ENCODE peak calls at places on chromosomes 13 and 19, in four cellular contexts. N is RWPE1, S is keratinocyte, G is K562. X is an unnamed sample.
A peak's percentile ranks its signal among the peaks of the same experiment; 100 is the strongest.

GRCh38 chr19:55256562-55257460 is 2.0 kb downstream of the PPP6R1 start:
- DNase-seq in N (no peak), S (no peak), G (no peak), X (peak; percentile 45)

GRCh38 chr13:35817642-35818576 is 313.3 kb downstream of the DCLK1 start:
- DNase-seq in N (no peak), S (no peak), G (no peak), X (no peak)

GRCh38 chr19:43620061-43621001 is 902 bp upstream of the ZNF428 start:
- DNase-seq in N (no peak), S (no peak), G (peak; percentile 52), X (peak; percentile 95)

GRCh38 chr19:15243236-15243957 is 11.1 kb upstream of the EPHX3 start:
- DNase-seq in N (no peak), S (no peak), G (no peak), X (no peak)

GRCh38 chr19:1173845-1174809 is at the start of gene SBNO2:
- DNase-seq in N (peak; percentile 90), S (no peak), G (peak; percentile 98), X (peak; percentile 94)

GRCh38 chr13:51895906-51896888 is 34.4 kb downstream of the CCDC70 start:
- DNase-seq in N (peak; percentile 52), S (no peak), G (peak; percentile 51), X (peak; percentile 64)

GRCh38 chr19:28170066-28170465 is 1042.9 kb downstream of the UQCRFS1 start:
- DNase-seq in N (no peak), S (no peak), G (no peak), X (no peak)

GRCh38 chr19:34428549-34429285 is 536 bp downstream of the UBA2 start:
- DNase-seq in N (peak; percentile 47), S (no peak), G (peak; percentile 88), X (peak; percentile 66)

GRCh38 chr19:33946535-33947323 is 150.1 kb downstream of the KCTD15 start:
- DNase-seq in N (no peak), S (no peak), G (no peak), X (no peak)

GRCh38 chr19:28823338-28823961 is 389.5 kb downstream of the UQCRFS1 start:
- DNase-seq in N (peak; percentile 8), S (no peak), G (no peak), X (no peak)

GRCh38 chr19:3606174-3606689 is 443 bp downstream of the TBXA2R start:
- DNase-seq in N (no peak), S (no peak), G (peak; percentile 71), X (peak; percentile 59)

GRCh38 chr19:18879579-18880373 is 16.2 kb downstream of the CERS1 start:
- DNase-seq in N (peak; percentile 59), S (peak; percentile 19), G (peak; percentile 96), X (peak; percentile 52)

GRCh38 chr13:95492044-95492801 is 60.3 kb upstream of the CLDN10 start:
- DNase-seq in N (no peak), S (no peak), G (no peak), X (no peak)

GRCh38 chr13:98532254-98532653 is 44.7 kb downstream of the STK24 start:
- DNase-seq in N (no peak), S (no peak), G (no peak), X (no peak)

GRCh38 chr13:76000131-76000530 is 364.0 kb downstream of the LMO7 start:
- DNase-seq in N (no peak), S (no peak), G (no peak), X (no peak)

GRCh38 chr13:61294467-61295186 is 121.0 kb downstream of the PCDH20 start:
- DNase-seq in N (no peak), S (no peak), G (no peak), X (no peak)

GRCh38 chr19:10260141-10260584 is 8.1 kb downstream of the MRPL4 start:
- DNase-seq in N (peak; percentile 76), S (peak; percentile 68), G (no peak), X (peak; percentile 86)

GRCh38 chr19:12513531-12514061 is 29.0 kb upstream of the ZNF709 start:
- DNase-seq in N (no peak), S (no peak), G (no peak), X (no peak)

GRCh38 chr13:73809561-73809960 is 324.6 kb downstream of the KLF12 start:
- DNase-seq in N (peak; percentile 27), S (no peak), G (no peak), X (no peak)

GRCh38 chr19:55287361-55288079 is 3.7 kb downstream of the BRSK1 start:
- DNase-seq in N (no peak), S (no peak), G (no peak), X (no peak)

GRCh38 chr13:110815471-110816204 is 99.2 kb downstream of the ANKRD10 start:
- DNase-seq in N (no peak), S (no peak), G (no peak), X (no peak)

GRCh38 chr13:41944635-41945401 is 16.1 kb downstream of the VWA8 start:
- DNase-seq in N (no peak), S (no peak), G (no peak), X (no peak)

GRCh38 chr13:41944229-41944628 is 16.7 kb downstream of the VWA8 start:
- DNase-seq in N (no peak), S (no peak), G (no peak), X (no peak)

GRCh38 chr13:41941174-41941573 is 19.7 kb downstream of the VWA8 start:
- DNase-seq in N (no peak), S (no peak), G (no peak), X (no peak)

GRCh38 chr13:41939403-41939802 is 21.5 kb downstream of the VWA8 start:
- DNase-seq in N (no peak), S (no peak), G (no peak), X (no peak)

GRCh38 chr13:41942462-41943094 is 18.3 kb downstream of the VWA8 start:
- DNase-seq in N (peak; percentile 6), S (no peak), G (no peak), X (no peak)
- TF ChIP-seq CTCF in N (no peak), S (peak; percentile 52), G (no peak), X (no peak)

GRCh38 chr13:92530364-92530763 is 696.2 kb upstream of the GPC6 start:
- DNase-seq in N (no peak), S (no peak), G (no peak), X (no peak)

GRCh38 chr13:92537485-92537884 is 689.1 kb upstream of the GPC6 start:
- DNase-seq in N (no peak), S (no peak), G (no peak), X (no peak)

GRCh38 chr13:92538164-92538563 is 688.4 kb upstream of the GPC6 start:
- DNase-seq in N (no peak), S (no peak), G (no peak), X (no peak)

DNA sequence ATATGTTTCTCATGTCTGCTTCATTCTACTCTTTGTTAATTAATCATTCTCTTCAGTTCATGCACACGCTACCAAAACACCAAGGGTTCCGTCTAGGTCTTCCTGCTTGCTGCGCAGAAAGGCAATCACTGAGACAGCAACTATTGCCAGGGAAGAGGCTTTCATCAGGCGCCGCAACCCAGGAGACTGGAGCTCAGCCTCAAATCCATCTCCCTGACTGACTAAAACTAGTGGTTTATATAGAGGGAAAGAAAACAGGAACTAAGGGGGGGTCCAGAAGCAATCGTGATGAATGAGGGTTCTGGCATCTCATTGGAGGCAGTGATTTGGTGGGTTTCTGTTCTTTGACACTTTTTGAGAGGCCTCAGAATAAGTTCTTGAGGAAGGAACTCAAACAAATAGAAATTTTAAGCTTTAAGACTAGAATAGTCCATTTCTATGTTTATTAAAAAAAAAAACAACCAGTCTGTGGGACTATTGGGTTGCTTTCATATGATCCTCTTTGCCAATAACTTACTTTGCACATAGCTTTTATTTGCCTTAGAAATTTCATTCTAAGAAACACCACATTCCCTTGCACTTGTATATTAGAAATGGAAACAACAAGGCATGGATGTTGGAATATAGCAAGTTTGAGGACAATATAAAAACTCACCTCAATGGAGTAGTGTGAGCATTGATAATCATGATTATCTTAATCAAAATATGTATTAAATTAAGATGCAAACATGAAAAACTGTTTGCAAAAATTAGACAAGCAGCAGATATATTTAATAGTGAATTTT is 691.2 kb upstream of the GPC6 start:
- DNase-seq in N (no peak), S (no peak), G (no peak), X (no peak)
- TF ChIP-seq CTCF in N (no peak), S (no peak), G (no peak), X (no peak)

DNA sequence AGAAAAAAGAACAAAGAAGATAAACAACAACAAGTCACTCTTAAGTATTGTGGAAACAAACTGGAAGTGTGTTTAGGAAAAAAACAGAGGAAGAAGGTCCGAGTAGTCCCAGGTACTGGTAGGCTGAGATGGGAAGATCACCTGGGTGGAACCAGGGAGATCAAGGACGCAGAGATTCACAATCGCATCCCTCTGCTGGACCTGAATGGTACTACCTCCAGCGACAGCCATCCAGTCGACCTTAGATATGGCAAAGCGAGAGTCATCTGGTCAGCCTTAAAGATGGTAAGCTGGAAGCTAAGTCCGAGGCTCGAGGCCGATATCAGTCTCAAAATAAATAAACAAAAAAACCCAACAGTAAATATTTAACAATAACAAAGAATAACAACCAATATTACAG is 44.9 kb upstream of the ZNF91 start:
- DNase-seq in N (no peak), S (no peak), G (peak; percentile 43), X (peak; percentile 30)
- TF ChIP-seq CTCF in N (no peak), S (no peak), G (peak; percentile 27), X (no peak)

GRCh38 chr13:41132512-41133152 is at the start of gene KBTBD6:
- DNase-seq in N (peak; percentile 86), S (peak; percentile 89), G (peak; percentile 76), X (peak; percentile 98)
- TF ChIP-seq CTCF in N (no peak), S (no peak), G (no peak), X (no peak)

GRCh38 chr19:8145969-8146368 is 3.4 kb downstream of the FBN3 start:
- DNase-seq in N (no peak), S (no peak), G (peak; percentile 42), X (no peak)
- TF ChIP-seq CTCF in N (peak; percentile 18), S (peak; percentile 45), G (peak; percentile 57), X (no peak)

GRCh38 chr13:46146898-46147297 is 35.1 kb downstream of the LCP1 start:
- DNase-seq in N (peak; percentile 27), S (no peak), G (no peak), X (no peak)
- TF ChIP-seq CTCF in N (no peak), S (peak; percentile 60), G (no peak), X (no peak)

GRCh38 chr13:30192320-30193093 is 114.8 kb downstream of the KATNAL1 start:
- DNase-seq in N (no peak), S (no peak), G (no peak), X (no peak)

GRCh38 chr13:30193279-30194234 is 113.8 kb downstream of the KATNAL1 start:
- DNase-seq in N (no peak), S (no peak), G (no peak), X (no peak)

GRCh38 chr13:30194906-30195305 is 112.4 kb downstream of the KATNAL1 start:
- DNase-seq in N (no peak), S (no peak), G (no peak), X (no peak)

GRCh38 chr13:30191491-30192100 is 115.8 kb downstream of the KATNAL1 start:
- DNase-seq in N (peak; percentile 8), S (no peak), G (no peak), X (no peak)

GRCh38 chr13:30196025-30196424 is 111.3 kb downstream of the KATNAL1 start:
- DNase-seq in N (no peak), S (no peak), G (no peak), X (no peak)
- TF ChIP-seq CTCF in N (no peak), S (no peak), G (no peak), X (no peak)

X was measured in activated CD8-positive, alpha-beta T cell treated with anti-CD3 and anti-CD28 coated beads for 36 hours.